ENCODE peak calls at places on chromosomes 12 and 14, in five cellular contexts. One of them, this sample, is unnamed.

GRCh38 chr14:54606631-54607133 is 39.8 kb downstream of the SAMD4A start:
- DNase-seq in A172: peak
- DNase-seq in activated gamma-delta T cell treated with Interleukin-2 at 50 U/mL for 16 hours: no peak
- DNase-seq in T follicular helper cell: no peak
- DNase-seq in activated B cell treated with CpG ODN at 0.5 μM for 24 hours: no peak
- DNase-seq in this sample: no peak

GRCh38 chr14:33568935-33569579 is 381.8 kb downstream of the EGLN3 start:
- DNase-seq in activated gamma-delta T cell treated with Interleukin-2 at 50 U/mL for 16 hours: no peak
- DNase-seq in T follicular helper cell: no peak
- DNase-seq in A172: no peak
- DNase-seq in activated B cell treated with CpG ODN at 0.5 μM for 24 hours: no peak
- DNase-seq in this sample: no peak

GRCh38 chr12:70561550-70561949 is 75.7 kb downstream of the PTPRB start:
- DNase-seq in activated gamma-delta T cell treated with Interleukin-2 at 50 U/mL for 16 hours: no peak
- DNase-seq in T follicular helper cell: no peak
- DNase-seq in activated B cell treated with CpG ODN at 0.5 μM for 24 hours: no peak
- DNase-seq in A172: no peak
- DNase-seq in this sample: no peak

GRCh38 chr12:5871741-5872140 is 73.3 kb downstream of the ANO2 start:
- DNase-seq in activated gamma-delta T cell treated with Interleukin-2 at 50 U/mL for 16 hours: no peak
- DNase-seq in A172: no peak
- DNase-seq in activated B cell treated with CpG ODN at 0.5 μM for 24 hours: no peak
- DNase-seq in T follicular helper cell: no peak
- DNase-seq in this sample: no peak

GRCh38 chr12:51847830-51848727 is at the start of gene FIGNL2:
- DNase-seq in activated gamma-delta T cell treated with Interleukin-2 at 50 U/mL for 16 hours: no peak
- DNase-seq in activated B cell treated with CpG ODN at 0.5 μM for 24 hours: no peak
- DNase-seq in A172: peak
- DNase-seq in T follicular helper cell: no peak
- DNase-seq in this sample: no peak

GRCh38 chr14:50308363-50308762 is 3.7 kb downstream of the L2HGDH start:
- DNase-seq in activated gamma-delta T cell treated with Interleukin-2 at 50 U/mL for 16 hours: no peak
- DNase-seq in T follicular helper cell: no peak
- DNase-seq in activated B cell treated with CpG ODN at 0.5 μM for 24 hours: no peak
- DNase-seq in A172: no peak
- DNase-seq in this sample: no peak

GRCh38 chr12:130335517-130336392 is 1.9 kb upstream of the PIWIL1 start:
- DNase-seq in activated B cell treated with CpG ODN at 0.5 μM for 24 hours: no peak
- DNase-seq in T follicular helper cell: no peak
- DNase-seq in A172: peak
- DNase-seq in activated gamma-delta T cell treated with Interleukin-2 at 50 U/mL for 16 hours: peak
- DNase-seq in this sample: no peak

GRCh38 chr14:36604757-36605505 is 22.5 kb upstream of the NKX2-8 start:
- DNase-seq in A172: peak
- DNase-seq in T follicular helper cell: no peak
- DNase-seq in activated gamma-delta T cell treated with Interleukin-2 at 50 U/mL for 16 hours: no peak
- DNase-seq in activated B cell treated with CpG ODN at 0.5 μM for 24 hours: no peak
- DNase-seq in this sample: no peak

GRCh38 chr14:89138846-89139245 is 278.2 kb downstream of the FOXN3 start:
- DNase-seq in A172: no peak
- DNase-seq in activated B cell treated with CpG ODN at 0.5 μM for 24 hours: no peak
- DNase-seq in T follicular helper cell: no peak
- DNase-seq in activated gamma-delta T cell treated with Interleukin-2 at 50 U/mL for 16 hours: no peak
- DNase-seq in this sample: no peak

GRCh38 chr12:1176191-1176590 is 185.2 kb downstream of the ERC1 start:
- DNase-seq in activated B cell treated with CpG ODN at 0.5 μM for 24 hours: no peak
- DNase-seq in T follicular helper cell: no peak
- DNase-seq in A172: no peak
- DNase-seq in activated gamma-delta T cell treated with Interleukin-2 at 50 U/mL for 16 hours: no peak
- DNase-seq in this sample: no peak

GRCh38 chr12:119222222-119222951 is 43.7 kb downstream of the HSPB8 start:
- DNase-seq in activated B cell treated with CpG ODN at 0.5 μM for 24 hours: no peak
- DNase-seq in A172: no peak
- DNase-seq in activated gamma-delta T cell treated with Interleukin-2 at 50 U/mL for 16 hours: no peak
- DNase-seq in T follicular helper cell: no peak
- DNase-seq in this sample: no peak

GRCh38 chr14:55508676-55509075 is 68.3 kb upstream of the TBPL2 start:
- DNase-seq in T follicular helper cell: no peak
- DNase-seq in A172: no peak
- DNase-seq in activated B cell treated with CpG ODN at 0.5 μM for 24 hours: no peak
- DNase-seq in activated gamma-delta T cell treated with Interleukin-2 at 50 U/mL for 16 hours: no peak
- DNase-seq in this sample: no peak

GRCh38 chr12:111434049-111434448 is 28.3 kb downstream of the SH2B3 start:
- DNase-seq in activated gamma-delta T cell treated with Interleukin-2 at 50 U/mL for 16 hours: no peak
- DNase-seq in A172: no peak
- DNase-seq in T follicular helper cell: no peak
- DNase-seq in activated B cell treated with CpG ODN at 0.5 μM for 24 hours: no peak
- DNase-seq in this sample: no peak

GRCh38 chr12:53538209-53538689 is 31.0 kb upstream of the NPFF start:
- DNase-seq in activated B cell treated with CpG ODN at 0.5 μM for 24 hours: no peak
- DNase-seq in activated gamma-delta T cell treated with Interleukin-2 at 50 U/mL for 16 hours: no peak
- DNase-seq in A172: peak
- DNase-seq in T follicular helper cell: no peak
- DNase-seq in this sample: peak

GRCh38 chr12:93183940-93184663 is 193.6 kb upstream of the NUDT4 start:
- DNase-seq in activated B cell treated with CpG ODN at 0.5 μM for 24 hours: no peak
- DNase-seq in T follicular helper cell: no peak
- DNase-seq in activated gamma-delta T cell treated with Interleukin-2 at 50 U/mL for 16 hours: no peak
- DNase-seq in A172: no peak
- DNase-seq in this sample: peak

GRCh38 chr12:56237552-56237951 is 7.7 kb downstream of the SLC39A5 start:
- DNase-seq in T follicular helper cell: no peak
- DNase-seq in activated gamma-delta T cell treated with Interleukin-2 at 50 U/mL for 16 hours: no peak
- DNase-seq in A172: no peak
- DNase-seq in activated B cell treated with CpG ODN at 0.5 μM for 24 hours: no peak
- DNase-seq in this sample: no peak

GRCh38 chr14:92693998-92694780 is 54.2 kb downstream of the LGMN start:
- DNase-seq in A172: no peak
- DNase-seq in T follicular helper cell: no peak
- DNase-seq in activated gamma-delta T cell treated with Interleukin-2 at 50 U/mL for 16 hours: no peak
- DNase-seq in activated B cell treated with CpG ODN at 0.5 μM for 24 hours: no peak
- DNase-seq in this sample: no peak

GRCh38 chr14:44564908-44565307 is 57.8 kb upstream of the FSCB start:
- DNase-seq in activated gamma-delta T cell treated with Interleukin-2 at 50 U/mL for 16 hours: no peak
- DNase-seq in A172: no peak
- DNase-seq in activated B cell treated with CpG ODN at 0.5 μM for 24 hours: no peak
- DNase-seq in T follicular helper cell: no peak
- DNase-seq in this sample: no peak

GRCh38 chr12:67019070-67019469 is 250.1 kb upstream of the CAND1 start:
- DNase-seq in activated B cell treated with CpG ODN at 0.5 μM for 24 hours: no peak
- DNase-seq in T follicular helper cell: no peak
- DNase-seq in A172: no peak
- DNase-seq in activated gamma-delta T cell treated with Interleukin-2 at 50 U/mL for 16 hours: no peak
- DNase-seq in this sample: no peak

GRCh38 chr12:3113671-3114070 is 36.5 kb downstream of the TSPAN9 start:
- DNase-seq in activated gamma-delta T cell treated with Interleukin-2 at 50 U/mL for 16 hours: no peak
- DNase-seq in T follicular helper cell: no peak
- DNase-seq in A172: no peak
- DNase-seq in activated B cell treated with CpG ODN at 0.5 μM for 24 hours: no peak
- DNase-seq in this sample: no peak

GRCh38 chr14:64966976-64967375 is 5.2 kb downstream of the RAB15 start:
- DNase-seq in activated B cell treated with CpG ODN at 0.5 μM for 24 hours: no peak
- DNase-seq in A172: no peak
- DNase-seq in activated gamma-delta T cell treated with Interleukin-2 at 50 U/mL for 16 hours: no peak
- DNase-seq in T follicular helper cell: no peak
- DNase-seq in this sample: no peak

GRCh38 chr12:76003263-76003640 is 28.3 kb downstream of the PHLDA1 start:
- DNase-seq in activated B cell treated with CpG ODN at 0.5 μM for 24 hours: no peak
- DNase-seq in A172: no peak
- DNase-seq in T follicular helper cell: no peak
- DNase-seq in activated gamma-delta T cell treated with Interleukin-2 at 50 U/mL for 16 hours: no peak
- DNase-seq in this sample: no peak